ENCODE peak calls at places on chromosomes 2 and 18, in nine cellular contexts. W, H, P, B, K, T, L, R and V are unnamed samples.

GRCh38 chr2:36478332-36478738 is 119.6 kb downstream of the FEZ2 start:
- DNase-seq in P (no peak), W (peak; percentile 96), H (peak; percentile 61), B (peak; percentile 96), T (peak; percentile 11), L (peak; percentile 21), R (no peak), K (no peak), V (no peak)

GRCh38 chr18:9824474-9824832 is 61.3 kb upstream of the TXNDC2 start:
- DNase-seq in B (peak; percentile 73), T (no peak), W (no peak), R (no peak), P (no peak), L (no peak), K (no peak), H (no peak), V (no peak)

GRCh38 chr2:196987654-196988364 is 61.3 kb upstream of the PGAP1 start:
- DNase-seq in P (peak; percentile 28), L (peak; percentile 82), T (peak; percentile 38), K (peak; percentile 90), W (peak; percentile 95), B (peak; percentile 99), R (peak; percentile 8), H (peak; percentile 82), V (peak; percentile 26)

GRCh38 chr2:235977445-235977844 is 190.7 kb downstream of the GBX2 start:
- DNase-seq in B (no peak), L (no peak), P (no peak), W (no peak), R (no peak), K (no peak), H (no peak), T (no peak), V (peak; percentile 44)

GRCh38 chr2:38448692-38449405 is 71.8 kb upstream of the ATL2 start:
- DNase-seq in H (no peak), R (no peak), B (no peak), K (no peak), P (no peak), T (no peak), W (no peak), L (no peak), V (no peak)

GRCh38 chr2:74138219-74138951 is 9.3 kb downstream of the BOLA3 start:
- DNase-seq in B (no peak), T (no peak), W (no peak), P (no peak), L (no peak), K (no peak), H (no peak), R (no peak), V (no peak)

GRCh38 chr2:176508374-176508773 is 239.1 kb downstream of the MTX2 start:
- DNase-seq in L (no peak), P (no peak), T (no peak), R (no peak), B (no peak), W (no peak), H (no peak), K (no peak), V (no peak)

GRCh38 chr2:85741811-85742507 is 11.8 kb upstream of the ATOH8 start:
- DNase-seq in B (peak; percentile 96), K (no peak), P (no peak), L (no peak), T (peak; percentile 77), R (no peak), W (peak; percentile 10), H (peak; percentile 67), V (no peak)

GRCh38 chr2:9832586-9832985 is 10.7 kb upstream of the TAF1B start:
- DNase-seq in R (no peak), B (peak; percentile 90), P (no peak), L (no peak), K (peak; percentile 35), T (no peak), H (no peak), W (no peak), V (no peak)

GRCh38 chr2:73982140-73982617 is 2.5 kb upstream of the TET3 start:
- DNase-seq in K (no peak), H (peak; percentile 46), W (peak; percentile 80), R (no peak), B (peak; percentile 88), T (no peak), L (no peak), P (no peak), V (no peak)

GRCh38 chr18:22207022-22207758 is 37.8 kb downstream of the GATA6 start:
- DNase-seq in R (no peak), W (no peak), P (no peak), L (no peak), B (peak; percentile 29), T (no peak), H (no peak), K (no peak), V (no peak)

GRCh38 chr2:69216535-69217332 is 170.3 kb downstream of the GFPT1 start:
- DNase-seq in T (peak; percentile 72), L (no peak), W (no peak), R (no peak), B (peak; percentile 42), K (no peak), P (no peak), H (no peak), V (no peak)

GRCh38 chr2:96601382-96602292 is 36.5 kb downstream of the KANSL3 start:
- DNase-seq in T (no peak), W (no peak), P (no peak), H (peak; percentile 49), R (no peak), K (no peak), L (no peak), B (no peak), V (no peak)

GRCh38 chr2:190867832-190868231 is 12.8 kb upstream of the GLS start:
- DNase-seq in P (no peak), T (no peak), B (no peak), R (no peak), W (no peak), L (no peak), H (no peak), K (no peak), V (no peak)

GRCh38 chr2:31227711-31228125 is 6.2 kb upstream of the EHD3 start:
- DNase-seq in H (no peak), R (no peak), T (no peak), L (no peak), K (no peak), P (no peak), W (peak; percentile 49), B (no peak), V (no peak)

GRCh38 chr18:903703-904102 is 968 bp upstream of the ADCYAP1 start:
- DNase-seq in T (no peak), R (no peak), K (no peak), B (peak; percentile 48), P (peak; percentile 83), H (peak; percentile 75), L (no peak), W (peak; percentile 57), V (no peak)

GRCh38 chr2:217929294-217929671 is 73.5 kb downstream of the TNS1 start:
- DNase-seq in K (no peak), L (no peak), T (no peak), H (no peak), R (no peak), P (no peak), W (no peak), B (no peak), V (no peak)

DNA sequence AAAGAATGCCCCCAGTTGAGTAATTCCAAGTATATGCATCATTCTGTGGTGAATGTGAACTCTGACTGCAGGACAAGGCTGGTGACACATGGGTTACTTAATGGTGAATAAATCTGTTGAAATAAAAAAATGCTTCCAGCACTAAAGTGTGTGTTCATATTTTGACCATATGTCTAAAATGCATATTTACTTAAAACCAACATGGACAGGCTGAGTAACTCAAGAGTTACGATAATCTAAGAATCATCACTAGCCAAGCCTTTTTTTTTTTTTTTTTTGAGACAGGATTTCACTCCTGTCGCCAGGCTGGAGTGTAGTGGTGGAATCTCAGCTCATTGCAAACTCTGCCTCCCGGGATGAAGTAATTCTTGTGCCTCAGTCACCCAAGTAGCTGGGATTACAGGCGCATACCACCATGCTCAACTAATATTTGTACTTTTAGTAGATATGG is 47.1 kb upstream of the CCBE1 start:
- DNase-seq in B (peak; percentile 95), K (peak; percentile 95), R (no peak), L (no peak), T (no peak), W (peak; percentile 92), P (no peak), H (no peak), V (no peak)
- H3K27ac ChIP-seq in B (peak overlapping the region; percentile 87), K (peak overlapping the region; percentile 65), R (no peak overlapping the region), L (no peak overlapping the region), T (peak overlapping the region; percentile 95), W (peak overlapping the region; percentile 86), P (no peak overlapping the region), H (no peak overlapping the region), V (no peak overlapping the region)

GRCh38 chr2:64944484-64944883 is 44.7 kb upstream of the SLC1A4 start:
- DNase-seq in H (no peak), P (no peak), L (no peak), R (no peak), K (peak; percentile 52), B (no peak), T (no peak), W (no peak), V (no peak)
- H3K4me2 ChIP-seq in H (no peak overlapping the region), P (no peak overlapping the region), L (no peak overlapping the region), R (no peak overlapping the region), K (no peak overlapping the region), B (no peak overlapping the region), T (no peak overlapping the region), W (no peak overlapping the region), V (no peak overlapping the region)

GRCh38 chr2:237540823-237541222 is 25.6 kb upstream of the PRLH start:
- DNase-seq in P (no peak), T (no peak), W (peak; percentile 48), B (peak; percentile 70), R (no peak), K (no peak), L (no peak), H (no peak), V (no peak)

GRCh38 chr2:237540223-237540775 is 26.1 kb upstream of the PRLH start:
- DNase-seq in B (no peak), L (no peak), T (no peak), H (no peak), W (no peak), R (no peak), K (no peak), P (no peak), V (no peak)

GRCh38 chr2:237539681-237540080 is 26.7 kb upstream of the PRLH start:
- DNase-seq in P (no peak), B (no peak), L (no peak), R (no peak), K (no peak), H (no peak), T (no peak), W (no peak), V (no peak)

GRCh38 chr2:237541242-237541641 is 25.1 kb upstream of the PRLH start:
- DNase-seq in T (no peak), B (no peak), W (no peak), H (no peak), K (no peak), P (no peak), R (no peak), L (no peak), V (no peak)

GRCh38 chr2:237542001-237542704 is 24.2 kb upstream of the PRLH start:
- DNase-seq in W (no peak), R (no peak), K (no peak), H (no peak), T (no peak), B (no peak), L (no peak), P (peak; percentile 28), V (no peak)
- H3K9me2 ChIP-seq in W (no peaks in the 10 kb centered on the region), R (no peaks in the 10 kb centered on the region), K (no peaks in the 10 kb centered on the region), H (no peaks in the 10 kb centered on the region), T (no peaks in the 10 kb centered on the region), B (no peaks in the 10 kb centered on the region), L (no peaks in the 10 kb centered on the region), P (no peaks in the 10 kb centered on the region), V (no peaks in the 10 kb centered on the region)

GRCh38 chr2:27496357-27497287 is at the start of gene GCKR:
- DNase-seq in L (no peak), B (peak; percentile 77), K (peak; percentile 54), P (no peak), R (no peak), T (no peak), W (no peak), H (peak; percentile 68), V (no peak)
- H3K27ac ChIP-seq in L (no peak within 1 kb of the TSS), B (peak within 1 kb of the TSS; percentile 22), K (peak within 1 kb of the TSS; percentile 40), P (no peak within 1 kb of the TSS), R (no peak within 1 kb of the TSS), T (no peak within 1 kb of the TSS), W (no peak within 1 kb of the TSS), H (peak within 1 kb of the TSS; percentile 64), V (no peak within 1 kb of the TSS)